ENCODE peak calls at places on chromosomes 3 and 15, in eight cellular contexts. J is skeletal muscle cell, I is fibroblast of pulmonary artery, B is AG04450, T is colonic mucosa, H is neural progenitor cell, P is tibial artery, L is PC-9. X is an unnamed sample.

GRCh38 chr3:197356275-197356674 is 57.9 kb upstream of the DLG1 start:
- DNase-seq in J (no peak), I (no peak), B (no peak), T (no peak), H (no peak), P (no peak), L (no peak), X (no peak)

GRCh38 chr15:70748281-70748747 is 15.0 kb downstream of the UACA start:
- DNase-seq in J (no peak), I (no peak), B (no peak), T (no peak), H (no peak), P (peak; percentile 90), L (no peak), X (no peak)

GRCh38 chr3:122066331-122067213 is 11.4 kb downstream of the CD86 start:
- DNase-seq in J (no peak), I (no peak), B (no peak), T (no peak), H (no peak), P (no peak), L (no peak), X (no peak)

GRCh38 chr3:61813656-61814055 is 252.3 kb downstream of the PTPRG start:
- DNase-seq in J (no peak), I (no peak), B (no peak), T (no peak), H (no peak), P (no peak), L (no peak), X (no peak)

GRCh38 chr15:92149469-92149868 is 244.2 kb upstream of the ST8SIA2 start:
- DNase-seq in J (no peak), I (no peak), B (no peak), T (no peak), H (no peak), P (no peak), L (no peak), X (no peak)

GRCh38 chr15:90104551-90104950 is 2.3 kb upstream of the IDH2 start:
- DNase-seq in J (no peak), I (no peak), B (no peak), T (peak; percentile 79), H (no peak), P (peak; percentile 51), L (peak; percentile 80), X (no peak)

GRCh38 chr15:80310776-80311175 is 58.8 kb upstream of the CTXND1 start:
- DNase-seq in J (no peak), I (no peak), B (no peak), T (no peak), H (no peak), P (no peak), L (no peak), X (no peak)

GRCh38 chr15:53447742-53448141 is 311.7 kb downstream of the WDR72 start:
- DNase-seq in J (no peak), I (no peak), B (no peak), T (no peak), H (no peak), P (no peak), L (no peak), X (no peak)

GRCh38 chr15:72902245-72902928 is 118.8 kb upstream of the ADPGK start:
- DNase-seq in J (peak; percentile 30), I (peak; percentile 59), B (no peak), T (peak; percentile 37), H (no peak), P (peak; percentile 88), L (no peak), X (peak; percentile 29)

GRCh38 chr3:101262393-101263240 is 57.8 kb downstream of the IMPG2 start:
- DNase-seq in J (no peak), I (no peak), B (no peak), T (no peak), H (no peak), P (no peak), L (no peak), X (no peak)

GRCh38 chr15:88917764-88918163 is 4.6 kb upstream of the MFGE8 start:
- DNase-seq in J (no peak), I (no peak), B (no peak), T (no peak), H (no peak), P (peak; percentile 47), L (no peak), X (no peak)

GRCh38 chr3:200747-201146 is 4.2 kb downstream of the CHL1 start:
- DNase-seq in J (no peak), I (no peak), B (no peak), T (no peak), H (no peak), P (no peak), L (no peak), X (no peak)

GRCh38 chr3:199815-200214 is 3.3 kb downstream of the CHL1 start:
- DNase-seq in J (no peak), I (no peak), B (no peak), T (no peak), H (no peak), P (no peak), L (no peak), X (no peak)

GRCh38 chr3:207973-208372 is 11.4 kb downstream of the CHL1 start:
- DNase-seq in J (no peak), I (no peak), B (no peak), T (no peak), H (no peak), P (no peak), L (no peak), X (no peak)

GRCh38 chr3:204102-204501 is 7.5 kb downstream of the CHL1 start:
- DNase-seq in J (no peak), I (no peak), B (no peak), T (no peak), H (no peak), P (no peak), L (no peak), X (no peak)
- H3K4me3 ChIP-seq in J (no peak overlapping the region), I (no peak overlapping the region), B (no peak overlapping the region), T (no peak overlapping the region), H (no peak overlapping the region), P (no peak overlapping the region), L (no peak overlapping the region), X (no peak overlapping the region)

GRCh38 chr3:14810795-14811661 is 7.7 kb upstream of the FGD5 start:
- DNase-seq in J (no peak), I (no peak), B (no peak), T (no peak), H (peak; percentile 52), P (no peak), L (no peak), X (peak; percentile 47)
- H3K4me3 ChIP-seq in J (no peak overlapping the region), I (peak overlapping the region; percentile 39), B (no peak overlapping the region), T (peak overlapping the region; percentile 32), H (peak overlapping the region; percentile 52), P (peak overlapping the region; percentile 51), L (no peak overlapping the region), X (peak overlapping the region; percentile 66)

GRCh38 chr15:62483817-62484216 is 318.7 kb upstream of the C2CD4B start:
- DNase-seq in J (no peak), I (no peak), B (no peak), T (peak; percentile 46), H (no peak), P (no peak), L (no peak), X (no peak)

GRCh38 chr15:62477929-62478328 is 312.8 kb upstream of the C2CD4B start:
- DNase-seq in J (no peak), I (no peak), B (no peak), T (no peak), H (no peak), P (no peak), L (no peak), X (no peak)

GRCh38 chr15:62485170-62485720 is 320.2 kb upstream of the C2CD4B start:
- DNase-seq in J (no peak), I (no peak), B (no peak), T (no peak), H (no peak), P (no peak), L (no peak), X (no peak)

GRCh38 chr15:62486041-62486440 is 321.0 kb upstream of the C2CD4B start:
- DNase-seq in J (no peak), I (no peak), B (no peak), T (no peak), H (no peak), P (no peak), L (no peak), X (no peak)

GRCh38 chr15:62482715-62483429 is 317.8 kb upstream of the C2CD4B start:
- DNase-seq in J (no peak), I (no peak), B (no peak), T (no peak), H (peak; percentile 72), P (no peak), L (no peak), X (no peak)
- H3K4me3 ChIP-seq in J (no peak overlapping the region), I (no peak overlapping the region), B (no peak overlapping the region), T (no peak overlapping the region), H (no peak overlapping the region), P (no peak overlapping the region), L (no peak overlapping the region), X (no peak overlapping the region)

DNA sequence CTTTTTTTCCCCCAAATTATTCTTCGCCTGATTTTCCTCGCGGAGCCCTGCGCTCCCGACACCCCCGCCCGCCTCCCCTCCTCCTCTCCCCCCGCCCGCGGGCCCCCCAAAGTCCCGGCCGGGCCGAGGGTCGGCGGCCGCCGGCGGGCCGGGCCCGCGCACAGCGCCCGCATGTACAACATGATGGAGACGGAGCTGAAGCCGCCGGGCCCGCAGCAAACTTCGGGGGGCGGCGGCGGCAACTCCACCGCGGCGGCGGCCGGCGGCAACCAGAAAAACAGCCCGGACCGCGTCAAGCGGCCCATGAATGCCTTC is 422 bp downstream of the SOX2 start:
- DNase-seq in J (no peak), I (no peak), B (no peak), T (no peak), H (peak; percentile 77), P (no peak), L (no peak), X (no peak)
- H3K4me3 ChIP-seq in J (peak overlapping the region; percentile 36), I (no peak overlapping the region), B (no peak overlapping the region), T (peak overlapping the region; percentile 21), H (peak overlapping the region; percentile 98), P (peak overlapping the region; percentile 27), L (peak overlapping the region; percentile 67), X (no peak overlapping the region)

X was measured in ovary.